ENCODE peak calls at places on chromosomes 5 and 9, in eight cellular contexts. G, W, H, E, V, U, N and T are unnamed samples.

GRCh38 chr9:97938081-97938644 is at the start of gene HEMGN:
- DNase-seq in N (no peak), W (no peak), H (no peak), V (no peak), U (no peak), E (no peak), G (no peak), T (no peak)

GRCh38 chr9:74736635-74737034 is 151.1 kb downstream of the TRPM6 start:
- DNase-seq in V (no peak), U (no peak), H (no peak), W (no peak), E (no peak), G (no peak), N (no peak), T (no peak)

GRCh38 chr5:144385597-144385996 is 214.9 kb downstream of the KCTD16 start:
- DNase-seq in N (no peak), H (no peak), V (no peak), G (no peak), E (no peak), W (no peak), U (no peak), T (no peak)

GRCh38 chr9:3397726-3398125 is 128.1 kb downstream of the RFX3 start:
- DNase-seq in U (no peak), W (no peak), V (no peak), E (no peak), G (no peak), H (no peak), N (no peak), T (no peak)

GRCh38 chr5:116176124-116176523 is 91.3 kb downstream of the COMMD10 start:
- DNase-seq in E (no peak), N (no peak), G (no peak), W (peak; percentile 2), V (no peak), H (no peak), U (no peak), T (no peak)

GRCh38 chr5:63401434-63402046 is 560.7 kb downstream of the HTR1A start:
- DNase-seq in G (peak; percentile 58), W (peak; percentile 8), H (peak; percentile 49), E (peak; percentile 41), N (peak; percentile 76), V (peak; percentile 12), U (no peak), T (peak; percentile 81)

GRCh38 chr9:128911529-128912035 is 9.2 kb upstream of the PHYHD1 start:
- DNase-seq in U (no peak), N (peak; percentile 41), V (peak; percentile 64), W (peak; percentile 77), G (no peak), E (peak; percentile 66), H (peak; percentile 81), T (no peak)

GRCh38 chr9:82223442-82223841 is 234.9 kb downstream of the SPATA31D1 start:
- DNase-seq in N (no peak), U (no peak), W (peak; percentile 89), G (no peak), E (no peak), V (no peak), H (no peak), T (no peak)

GRCh38 chr5:41435276-41435675 is 75.1 kb downstream of the PLCXD3 start:
- DNase-seq in N (no peak), G (peak; percentile 41), E (no peak), W (no peak), U (no peak), H (no peak), V (no peak), T (no peak)

GRCh38 chr9:4836676-4837075 is 43.9 kb downstream of the RCL1 start:
- DNase-seq in H (no peak), V (no peak), N (no peak), U (no peak), G (no peak), W (peak; percentile 34), E (no peak), T (no peak)

GRCh38 chr9:80605129-80605528 is 1033.4 kb downstream of the TLE4 start:
- DNase-seq in W (peak; percentile 66), N (peak; percentile 50), E (no peak), G (no peak), H (no peak), U (no peak), V (no peak), T (no peak)

GRCh38 chr9:120904999-120905793 is 21.4 kb downstream of the TRAF1 start:
- DNase-seq in V (no peak), N (no peak), H (no peak), E (no peak), G (no peak), W (no peak), U (no peak), T (no peak)

GRCh38 chr9:89096807-89097206 is 81.8 kb downstream of the SHC3 start:
- DNase-seq in V (no peak), E (no peak), H (no peak), W (no peak), U (no peak), N (no peak), G (no peak), T (no peak)

GRCh38 chr9:87886210-87887150 is 3.8 kb downstream of the SPATA31E1 start:
- DNase-seq in U (no peak), N (no peak), V (no peak), W (no peak), H (no peak), E (no peak), G (no peak), T (no peak)

DNA sequence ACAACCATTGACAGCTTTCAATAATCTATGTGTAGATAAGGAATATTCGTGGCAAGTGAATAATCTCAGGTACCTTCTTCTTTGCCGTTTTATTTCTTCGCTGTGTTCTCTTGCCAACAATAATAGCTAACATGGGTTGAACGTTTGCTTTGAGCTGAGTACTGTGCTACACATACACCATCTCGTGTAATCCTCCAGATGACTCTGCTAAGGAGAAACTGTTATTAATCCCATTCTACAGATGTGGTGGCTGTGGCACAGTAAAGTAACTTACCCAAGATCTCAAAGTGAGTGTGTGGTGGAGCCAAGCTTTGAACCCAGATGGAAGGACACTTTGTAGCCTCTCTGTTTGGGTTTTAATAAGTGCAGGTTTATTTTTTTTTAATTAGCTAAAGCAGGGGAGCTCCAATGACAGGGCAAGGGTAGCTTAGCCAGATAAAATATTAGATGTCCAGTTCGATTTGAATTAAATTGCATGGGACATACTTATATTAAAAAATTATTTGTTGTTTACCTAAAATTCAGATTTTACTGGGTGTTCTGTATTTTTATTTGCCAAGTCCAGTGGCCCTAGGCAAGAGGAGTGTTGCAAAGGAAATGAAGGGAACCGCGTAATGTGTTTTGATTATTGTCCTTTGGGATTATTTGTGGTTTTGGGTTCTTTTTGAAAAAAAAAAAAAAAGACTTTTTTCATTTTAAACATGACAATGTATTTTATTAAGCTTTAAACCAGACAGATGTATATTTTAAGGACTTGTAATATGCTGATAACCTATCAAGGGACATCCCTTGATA is 179.5 kb downstream of the C9orf152 start:
- DNase-seq in W (no peak), N (no peak), V (no peak), G (no peak), E (no peak), H (no peak), U (no peak), T (no peak)
- H3K4me1 ChIP-seq in W (peaks cover 18% of the 10 kb centered on the region), N (peaks cover 15% of the 10 kb centered on the region), V (no peaks in the 10 kb centered on the region), G (no peaks in the 10 kb centered on the region), E (no peaks in the 10 kb centered on the region), H (peaks cover 32% of the 10 kb centered on the region), U (no peaks in the 10 kb centered on the region), T (peaks cover 45% of the 10 kb centered on the region)

GRCh38 chr9:115090486-115090885 is 27.5 kb downstream of the TNC start:
- DNase-seq in W (no peak), N (no peak), G (no peak), U (no peak), E (no peak), V (no peak), H (no peak), T (no peak)
- H3K36me3 ChIP-seq in W (peaks cover 32% of the 10 kb centered on the region), N (no peaks in the 10 kb centered on the region), G (peaks cover 32% of the 10 kb centered on the region), U (no peaks in the 10 kb centered on the region), E (peaks cover 35% of the 10 kb centered on the region), V (no peaks in the 10 kb centered on the region), H (no peaks in the 10 kb centered on the region), T (no peaks in the 10 kb centered on the region)

DNA sequence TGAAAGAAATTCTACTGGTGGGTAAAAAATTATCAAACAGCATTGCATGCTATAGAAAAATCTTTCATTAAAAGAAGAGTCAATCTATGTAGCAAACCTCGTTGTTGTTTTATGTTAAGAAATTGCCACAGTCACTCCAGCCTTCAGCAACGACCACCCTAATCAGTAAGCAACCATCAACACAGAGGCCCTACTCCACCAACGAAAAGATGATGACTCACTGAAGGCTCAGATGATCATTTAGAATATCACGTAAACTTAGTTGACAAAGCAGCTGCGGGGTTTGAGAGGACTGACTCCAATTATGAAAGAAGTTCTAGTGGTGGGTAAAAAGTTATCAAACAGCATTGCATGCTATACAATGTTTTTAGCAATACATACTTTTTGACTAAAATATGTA is 242.6 kb downstream of the DRD1 start:
- DNase-seq in G (no peak), E (no peak), W (peak; percentile 61), N (no peak), U (no peak), V (no peak), H (no peak), T (no peak)
- TF ChIP-seq CTCF in G (no peak), E (no peak), W (no peak), N (no peak), U (no peak), V (no peak), H (no peak), T (no peak)

DNA sequence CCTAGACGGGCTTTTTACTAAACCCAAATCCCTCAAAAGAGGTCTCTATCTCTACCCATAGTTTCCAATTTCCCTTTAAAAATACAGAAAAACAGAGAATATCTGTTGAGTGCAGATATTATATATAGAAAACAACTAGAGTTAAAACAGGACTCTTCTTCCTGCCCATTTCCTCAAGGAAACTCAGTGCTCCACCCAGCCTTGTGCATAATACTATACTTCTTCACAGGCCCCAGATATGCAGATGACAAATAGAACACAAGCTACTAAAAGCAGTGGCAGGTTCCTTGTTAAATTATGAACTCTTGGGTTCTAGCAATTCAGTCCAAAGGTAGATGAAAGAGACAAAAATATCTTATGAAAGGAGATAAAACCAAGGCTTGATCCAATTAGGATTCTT is 200.2 kb downstream of the TSSK1B start:
- DNase-seq in H (no peak), G (no peak), E (no peak), W (no peak), V (no peak), N (no peak), U (no peak), T (no peak)
- H3K4me1 ChIP-seq in H (no peaks in the 10 kb centered on the region), G (no peaks in the 10 kb centered on the region), E (no peaks in the 10 kb centered on the region), W (peaks cover 9% of the 10 kb centered on the region), V (no peaks in the 10 kb centered on the region), N (peaks cover 41% of the 10 kb centered on the region), U (no peaks in the 10 kb centered on the region), T (no peaks in the 10 kb centered on the region)

GRCh38 chr5:1891391-1891790 is 8.7 kb upstream of the IRX4 start:
- DNase-seq in V (no peak), H (no peak), W (no peak), E (no peak), U (no peak), N (no peak), G (no peak), T (no peak)

GRCh38 chr5:1894243-1894642 is 11.5 kb upstream of the IRX4 start:
- DNase-seq in V (no peak), H (no peak), G (no peak), N (no peak), U (no peak), E (no peak), W (no peak), T (no peak)

GRCh38 chr5:1893754-1894153 is 11.0 kb upstream of the IRX4 start:
- DNase-seq in W (no peak), U (no peak), H (no peak), E (no peak), G (no peak), N (no peak), V (no peak), T (no peak)

GRCh38 chr5:1892211-1892610 is 9.5 kb upstream of the IRX4 start:
- DNase-seq in E (no peak), U (no peak), V (no peak), H (no peak), N (no peak), W (no peak), G (no peak), T (no peak)

GRCh38 chr5:1892685-1893445 is 10.1 kb upstream of the IRX4 start:
- DNase-seq in V (no peak), G (no peak), N (no peak), H (no peak), W (no peak), E (no peak), U (no peak), T (no peak)
- H3K36me3 ChIP-seq in V (no peaks in the 10 kb centered on the region), G (no peaks in the 10 kb centered on the region), N (no peaks in the 10 kb centered on the region), H (no peaks in the 10 kb centered on the region), W (no peaks in the 10 kb centered on the region), E (no peaks in the 10 kb centered on the region), U (no peaks in the 10 kb centered on the region), T (no peaks in the 10 kb centered on the region)